ENCODE peak calls at places on chromosomes 4 and X, in six cellular contexts. One of them, this sample, is unnamed.

GRCh38 chrX:63754141-63754859 is 30.7 kb downstream of the ARHGEF9 start:
- DNase-seq in endothelial cell of umbilical vein: peak; percentile 46
- DNase-seq in NB4: peak; percentile 44
- DNase-seq in K562: no peak
- DNase-seq in A549: no peak
- DNase-seq in HepG2: no peak
- DNase-seq in this sample: no peak

GRCh38 chr4:148120216-148120615 is 322.0 kb downstream of the NR3C2 start:
- DNase-seq in K562: no peak
- DNase-seq in A549: no peak
- DNase-seq in endothelial cell of umbilical vein: no peak
- DNase-seq in HepG2: no peak
- DNase-seq in NB4: no peak
- DNase-seq in this sample: no peak

GRCh38 chrX:29531336-29531735 is 684.0 kb upstream of the MAGEB2 start:
- DNase-seq in NB4: no peak
- DNase-seq in endothelial cell of umbilical vein: no peak
- DNase-seq in HepG2: no peak
- DNase-seq in K562: no peak
- DNase-seq in A549: no peak
- DNase-seq in this sample: peak; percentile 37

GRCh38 chr4:81506731-81507130 is 35.0 kb upstream of the RASGEF1B start:
- DNase-seq in endothelial cell of umbilical vein: no peak
- DNase-seq in HepG2: no peak
- DNase-seq in NB4: no peak
- DNase-seq in A549: no peak
- DNase-seq in K562: no peak
- DNase-seq in this sample: peak; percentile 33

GRCh38 chrX:143298663-143299241 is 218.5 kb downstream of the SPANXN3 start:
- DNase-seq in NB4: no peak
- DNase-seq in endothelial cell of umbilical vein: no peak
- DNase-seq in A549: no peak
- DNase-seq in K562: no peak
- DNase-seq in HepG2: no peak
- DNase-seq in this sample: no peak

GRCh38 chrX:40420899-40421729 is 159.7 kb upstream of the ATP6AP2 start:
- DNase-seq in K562: no peak
- DNase-seq in A549: peak; percentile 3
- DNase-seq in NB4: peak; percentile 49
- DNase-seq in endothelial cell of umbilical vein: no peak
- DNase-seq in HepG2: peak; percentile 13
- DNase-seq in this sample: peak; percentile 63

GRCh38 chr4:829761-830655 is 4.1 kb upstream of the CPLX1 start:
- DNase-seq in NB4: no peak
- DNase-seq in A549: no peak
- DNase-seq in HepG2: no peak
- DNase-seq in endothelial cell of umbilical vein: no peak
- DNase-seq in K562: no peak
- DNase-seq in this sample: no peak

GRCh38 chrX:1481636-1482529 is 29.2 kb upstream of the ASMTL start:
- DNase-seq in K562: no peak
- DNase-seq in endothelial cell of umbilical vein: peak; percentile 67
- DNase-seq in A549: peak; percentile 87
- DNase-seq in HepG2: peak; percentile 95
- DNase-seq in NB4: peak; percentile 94
- DNase-seq in this sample: peak; percentile 90

GRCh38 chr4:7206856-7207567 is 14.7 kb downstream of the SORCS2 start:
- DNase-seq in endothelial cell of umbilical vein: peak; percentile 72
- DNase-seq in NB4: no peak
- DNase-seq in K562: peak; percentile 50
- DNase-seq in HepG2: no peak
- DNase-seq in A549: peak; percentile 56
- DNase-seq in this sample: no peak

GRCh38 chrX:10039821-10040793 is 72.9 kb downstream of the CLDN34 start:
- DNase-seq in K562: no peak
- DNase-seq in A549: peak; percentile 56
- DNase-seq in NB4: no peak
- DNase-seq in HepG2: peak; percentile 41
- DNase-seq in endothelial cell of umbilical vein: peak; percentile 63
- DNase-seq in this sample: no peak

GRCh38 chrX:136936183-136936549 is 55.6 kb upstream of the RBMX start:
- DNase-seq in A549: no peak
- DNase-seq in K562: no peak
- DNase-seq in endothelial cell of umbilical vein: no peak
- DNase-seq in HepG2: no peak
- DNase-seq in NB4: no peak
- DNase-seq in this sample: no peak

GRCh38 chr4:15784959-15785634 is 7.0 kb downstream of the CD38 start:
- DNase-seq in NB4: no peak
- DNase-seq in K562: no peak
- DNase-seq in HepG2: no peak
- DNase-seq in A549: no peak
- DNase-seq in endothelial cell of umbilical vein: no peak
- DNase-seq in this sample: no peak

GRCh38 chrX:30570505-30570904 is 7.1 kb downstream of the TASL start:
- DNase-seq in NB4: peak; percentile 44
- DNase-seq in A549: peak; percentile 25
- DNase-seq in endothelial cell of umbilical vein: peak; percentile 5
- DNase-seq in K562: peak; percentile 18
- DNase-seq in HepG2: peak; percentile 2
- DNase-seq in this sample: no peak

GRCh38 chr4:144575181-144575580 is 70.8 kb upstream of the HHIP start:
- DNase-seq in A549: peak; percentile 16
- DNase-seq in K562: no peak
- DNase-seq in NB4: peak; percentile 8
- DNase-seq in HepG2: no peak
- DNase-seq in endothelial cell of umbilical vein: peak; percentile 57
- DNase-seq in this sample: no peak

GRCh38 chr4:85677286-85677685 is 202.3 kb downstream of the ARHGAP24 start:
- DNase-seq in NB4: no peak
- DNase-seq in A549: no peak
- DNase-seq in K562: no peak
- DNase-seq in endothelial cell of umbilical vein: no peak
- DNase-seq in HepG2: no peak
- DNase-seq in this sample: no peak

GRCh38 chrX:68831405-68832100 is 2.7 kb downstream of the EFNB1 start:
- DNase-seq in endothelial cell of umbilical vein: no peak
- DNase-seq in K562: no peak
- DNase-seq in NB4: peak; percentile 21
- DNase-seq in HepG2: no peak
- DNase-seq in A549: no peak
- DNase-seq in this sample: no peak

GRCh38 chrX:40778861-40779575 is 43.7 kb upstream of the MED14 start:
- DNase-seq in NB4: no peak
- DNase-seq in endothelial cell of umbilical vein: peak; percentile 51
- DNase-seq in A549: no peak
- DNase-seq in HepG2: no peak
- DNase-seq in K562: no peak
- DNase-seq in this sample: no peak

GRCh38 chrX:69104756-69105434 is 60.4 kb downstream of the PJA1 start:
- DNase-seq in A549: no peak
- DNase-seq in NB4: no peak
- DNase-seq in K562: no peak
- DNase-seq in endothelial cell of umbilical vein: no peak
- DNase-seq in HepG2: peak; percentile 35
- DNase-seq in this sample: no peak

GRCh38 chr4:80196259-80197131 is 808 bp upstream of the PRDM8 start:
- DNase-seq in endothelial cell of umbilical vein: no peak
- DNase-seq in HepG2: no peak
- DNase-seq in K562: no peak
- DNase-seq in NB4: no peak
- DNase-seq in A549: no peak
- DNase-seq in this sample: no peak

GRCh38 chr4:107877361-107877760 is 52.6 kb downstream of the SGMS2 start:
- DNase-seq in endothelial cell of umbilical vein: no peak
- DNase-seq in HepG2: no peak
- DNase-seq in NB4: no peak
- DNase-seq in K562: no peak
- DNase-seq in A549: no peak
- DNase-seq in this sample: no peak

DNA sequence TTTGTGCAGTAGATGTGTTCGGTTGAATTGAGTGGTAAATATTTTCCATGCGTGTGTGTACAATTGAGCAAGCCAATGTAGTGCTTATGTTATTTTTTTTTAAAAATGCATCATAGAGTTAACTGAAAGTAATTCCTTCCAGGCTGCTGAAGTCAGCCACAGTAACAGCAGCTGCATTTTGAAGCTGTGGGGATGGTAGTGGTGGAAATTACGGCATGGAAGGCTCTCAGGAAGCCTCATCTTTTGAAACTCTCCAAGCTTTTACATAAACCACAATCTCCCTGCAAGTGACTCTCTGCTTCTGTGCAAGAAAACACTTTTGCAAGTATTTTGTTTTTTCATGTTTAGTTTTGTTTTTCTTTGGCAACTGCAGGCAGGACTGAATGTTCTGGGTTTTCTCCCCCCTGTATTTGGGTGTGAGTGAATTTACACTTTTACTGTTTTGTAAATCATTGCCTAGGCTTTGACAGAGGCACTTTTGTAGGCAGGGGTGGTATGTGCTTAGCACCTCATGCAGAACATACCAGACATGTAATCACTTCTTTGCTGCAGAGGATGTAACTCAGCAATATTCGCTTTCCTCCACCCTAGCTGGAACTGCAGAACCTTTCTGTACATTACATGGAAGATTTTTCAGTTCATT is 56.2 kb downstream of the LRRC66 start:
- DNase-seq in K562: no peak
- DNase-seq in HepG2: no peak
- DNase-seq in endothelial cell of umbilical vein: no peak
- DNase-seq in A549: no peak
- DNase-seq in NB4: no peak
- DNase-seq in this sample: no peak
- TF ChIP-seq MYC in K562: no peak
- TF ChIP-seq MYC in HepG2: no peak
- TF ChIP-seq MYC in endothelial cell of umbilical vein: no peak
- TF ChIP-seq MYC in A549: no peak
- TF ChIP-seq MYC in NB4: no peak
- TF ChIP-seq MYC in this sample: no peak

DNA sequence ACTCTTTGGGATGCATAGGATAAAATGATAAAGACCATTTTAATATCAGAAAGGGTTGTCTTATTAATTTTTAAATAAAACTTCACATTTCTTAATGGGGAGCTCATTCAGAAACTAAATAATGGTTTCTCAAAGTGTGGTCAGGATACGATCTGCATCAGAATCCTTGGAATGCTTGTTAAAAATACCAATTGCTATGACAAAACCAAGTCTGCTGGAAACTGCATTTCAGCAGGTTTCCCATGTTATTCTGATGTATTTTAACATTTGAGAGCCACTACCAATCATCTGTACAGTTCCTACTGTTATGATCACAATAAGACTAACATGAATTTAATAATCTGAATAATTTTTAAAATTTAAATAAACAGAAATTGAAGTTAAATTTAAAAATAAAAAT is 115.1 kb downstream of the SOWAHB start:
- DNase-seq in HepG2: no peak
- DNase-seq in NB4: no peak
- DNase-seq in A549: no peak
- DNase-seq in endothelial cell of umbilical vein: no peak
- DNase-seq in K562: no peak
- DNase-seq in this sample: no peak
- TF ChIP-seq MYC in HepG2: no peak
- TF ChIP-seq MYC in NB4: no peak
- TF ChIP-seq MYC in A549: no peak
- TF ChIP-seq MYC in endothelial cell of umbilical vein: no peak
- TF ChIP-seq MYC in K562: no peak
- TF ChIP-seq MYC in this sample: no peak

DNA sequence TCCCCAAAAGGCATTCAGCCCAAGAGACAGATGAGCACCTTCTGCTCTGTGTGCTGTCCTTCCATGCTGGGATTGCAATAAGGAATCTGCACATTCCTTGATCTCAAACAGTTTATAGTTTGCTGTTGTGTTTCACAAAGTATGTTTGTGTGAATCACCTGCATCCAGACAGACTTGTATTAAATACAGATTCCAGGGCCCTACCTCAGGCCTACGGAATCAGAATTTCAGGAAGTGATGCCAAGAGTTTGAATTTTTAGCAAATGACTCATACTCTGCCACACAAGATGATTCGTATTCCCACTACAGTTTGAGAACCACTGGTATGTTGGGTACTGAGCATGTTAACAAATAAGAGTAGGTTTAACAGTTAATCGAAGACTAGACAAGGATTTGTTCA is 7.0 kb downstream of the VAMP7 start:
- DNase-seq in endothelial cell of umbilical vein: peak; percentile 54
- DNase-seq in HepG2: no peak
- DNase-seq in K562: no peak
- DNase-seq in NB4: peak; percentile 65
- DNase-seq in A549: peak; percentile 60
- DNase-seq in this sample: no peak
- TF ChIP-seq MYC in endothelial cell of umbilical vein: no peak
- TF ChIP-seq MYC in HepG2: no peak
- TF ChIP-seq MYC in K562: no peak
- TF ChIP-seq MYC in NB4: no peak
- TF ChIP-seq MYC in A549: no peak
- TF ChIP-seq MYC in this sample: no peak

GRCh38 chr4:114658776-114659175 is 60.2 kb downstream of the UGT8 start:
- DNase-seq in A549: no peak
- DNase-seq in NB4: no peak
- DNase-seq in HepG2: no peak
- DNase-seq in endothelial cell of umbilical vein: no peak
- DNase-seq in K562: no peak
- DNase-seq in this sample: no peak

GRCh38 chr4:114654607-114655006 is 56.0 kb downstream of the UGT8 start:
- DNase-seq in endothelial cell of umbilical vein: no peak
- DNase-seq in A549: no peak
- DNase-seq in NB4: no peak
- DNase-seq in HepG2: no peak
- DNase-seq in K562: no peak
- DNase-seq in this sample: no peak

GRCh38 chr4:114658179-114658578 is 59.6 kb downstream of the UGT8 start:
- DNase-seq in endothelial cell of umbilical vein: no peak
- DNase-seq in NB4: no peak
- DNase-seq in HepG2: no peak
- DNase-seq in K562: no peak
- DNase-seq in A549: no peak
- DNase-seq in this sample: no peak

GRCh38 chr4:114653675-114654074 is 55.1 kb downstream of the UGT8 start:
- DNase-seq in HepG2: no peak
- DNase-seq in A549: no peak
- DNase-seq in endothelial cell of umbilical vein: no peak
- DNase-seq in K562: no peak
- DNase-seq in NB4: no peak
- DNase-seq in this sample: no peak

DNA sequence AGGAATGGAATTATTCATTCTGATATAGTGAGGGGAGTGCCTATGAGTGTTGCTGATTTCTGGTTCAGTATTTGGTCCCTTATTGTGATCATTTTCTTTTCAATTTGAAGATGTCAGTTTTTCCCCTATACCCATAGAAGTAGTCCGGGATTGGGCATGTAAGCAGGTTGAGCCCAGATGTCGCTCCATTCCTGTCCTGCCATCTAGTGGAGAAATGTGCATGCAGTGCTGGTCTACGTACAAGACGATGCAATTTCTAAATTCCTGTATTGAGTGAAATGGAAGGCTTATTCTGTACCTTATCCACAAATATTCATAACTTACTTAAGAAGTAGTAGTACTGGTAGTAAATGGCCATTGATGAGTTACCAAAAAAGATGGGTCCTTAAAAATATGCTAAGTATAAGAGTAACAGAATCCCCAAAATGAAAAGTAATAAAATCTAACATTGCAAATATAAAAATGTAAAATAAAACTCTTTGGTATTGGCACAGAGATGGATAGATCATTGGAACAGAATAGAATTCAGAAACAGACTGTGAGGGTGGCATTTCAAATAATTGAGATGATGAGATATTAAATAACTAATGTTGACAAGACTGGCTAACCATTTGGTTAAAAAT is 60.9 kb downstream of the UGT8 start:
- DNase-seq in endothelial cell of umbilical vein: peak; percentile 68
- DNase-seq in A549: peak; percentile 66
- DNase-seq in K562: peak; percentile 23
- DNase-seq in HepG2: peak; percentile 42
- DNase-seq in NB4: peak; percentile 69
- DNase-seq in this sample: peak; percentile 32
- TF ChIP-seq MYC in endothelial cell of umbilical vein: no peak
- TF ChIP-seq MYC in A549: no peak
- TF ChIP-seq MYC in K562: no peak
- TF ChIP-seq MYC in HepG2: no peak
- TF ChIP-seq MYC in NB4: no peak
- TF ChIP-seq MYC in this sample: no peak

This sample was measured in GM12878.